ENCODE peak calls at places on chromosomes 16 and 17, in nine cellular contexts. K, S, R, Z, B, G, D, L and P are unnamed samples. For H3K4me1, the result is how much of the 10 kb centered on the place peaks cover.

GRCh38 chr17:35914354-35914753 is 16.2 kb downstream of the RDM1 start:
- DNase-seq in K (no peak), S (no peak), R (no peak), Z (no peak), B (no peak), G (no peak), D (no peak), L (no peak), P (no peak)

GRCh38 chr17:46782250-46782953 is 36.1 kb downstream of the WNT3 start:
- DNase-seq in K (no peak), S (no peak), R (no peak), Z (peak), B (no peak), G (no peak), D (peak), L (no peak), P (no peak)

GRCh38 chr16:63890723-63891122 is 1231.1 kb downstream of the CDH11 start:
- DNase-seq in K (no peak), S (no peak), R (no peak), Z (no peak), B (no peak), G (no peak), D (no peak), L (no peak), P (no peak)

GRCh38 chr16:80265624-80266306 is 275.0 kb upstream of the DYNLRB2 start:
- DNase-seq in K (no peak), S (no peak), R (no peak), Z (no peak), B (no peak), G (no peak), D (peak), L (no peak), P (no peak)

GRCh38 chr17:3695723-3696411 is at the start of gene P2RX5:
- DNase-seq in K (no peak), S (no peak), R (peak), Z (peak), B (no peak), G (no peak), D (no peak), L (peak), P (no peak)

GRCh38 chr16:81238296-81239011 is at the start of gene BCO1:
- DNase-seq in K (no peak), S (no peak), R (no peak), Z (no peak), B (no peak), G (no peak), D (peak), L (no peak), P (no peak)

GRCh38 chr17:45962221-45962972 is 36.7 kb upstream of the STH start:
- DNase-seq in K (no peak), S (no peak), R (peak), Z (no peak), B (no peak), G (no peak), D (no peak), L (no peak), P (no peak)

GRCh38 chr17:48502312-48502711 is 28.5 kb downstream of the HOXB1 start:
- DNase-seq in K (no peak), S (no peak), R (no peak), Z (no peak), B (no peak), G (no peak), D (no peak), L (no peak), P (no peak)

GRCh38 chr16:11183035-11183812 is 72.8 kb downstream of the SOCS1 start:
- DNase-seq in K (no peak), S (no peak), R (no peak), Z (peak), B (no peak), G (no peak), D (no peak), L (no peak), P (no peak)

GRCh38 chr17:72539981-72540897 is 419.4 kb downstream of the SOX9 start:
- DNase-seq in K (peak), S (no peak), R (peak), Z (no peak), B (peak), G (peak), D (peak), L (peak), P (peak)

GRCh38 chr16:73060948-73061495 is 13.1 kb upstream of the ZFHX3 start:
- DNase-seq in K (no peak), S (no peak), R (no peak), Z (no peak), B (no peak), G (no peak), D (no peak), L (no peak), P (no peak)

GRCh38 chr17:79338589-79338988 is 264.0 kb downstream of the ENGASE start:
- DNase-seq in K (no peak), S (no peak), R (no peak), Z (no peak), B (no peak), G (no peak), D (no peak), L (no peak), P (no peak)

GRCh38 chr16:30543067-30543466 is 8.4 kb upstream of the ZNF747 start:
- DNase-seq in K (no peak), S (no peak), R (no peak), Z (no peak), B (no peak), G (no peak), D (no peak), L (no peak), P (no peak)

GRCh38 chr16:64406661-64407267 is 715.1 kb downstream of the CDH11 start:
- DNase-seq in K (no peak), S (no peak), R (no peak), Z (no peak), B (no peak), G (no peak), D (peak), L (no peak), P (no peak)

GRCh38 chr16:75279277-75279676 is 27.9 kb upstream of the BCAR1 start:
- DNase-seq in K (no peak), S (no peak), R (no peak), Z (no peak), B (no peak), G (no peak), D (no peak), L (no peak), P (no peak)

GRCh38 chr17:76723812-76724211 is 2.6 kb downstream of the JMJD6 start:
- DNase-seq in K (no peak), S (no peak), R (no peak), Z (peak), B (no peak), G (no peak), D (no peak), L (no peak), P (no peak)

GRCh38 chr17:76727745-76728456 is 1.3 kb downstream of the METTL23 start:
- DNase-seq in K (no peak), S (no peak), R (no peak), Z (peak), B (no peak), G (no peak), D (no peak), L (no peak), P (no peak)

GRCh38 chr17:76726766-76727718 is at the start of gene METTL23:
- DNase-seq in K (peak), S (peak), R (peak), Z (peak), B (peak), G (peak), D (peak), L (peak), P (peak)

GRCh38 chr17:76725580-76726230 is 701 bp downstream of the JMJD6 start:
- DNase-seq in K (peak), S (no peak), R (peak), Z (peak), B (peak), G (peak), D (peak), L (peak), P (peak)

DNA sequence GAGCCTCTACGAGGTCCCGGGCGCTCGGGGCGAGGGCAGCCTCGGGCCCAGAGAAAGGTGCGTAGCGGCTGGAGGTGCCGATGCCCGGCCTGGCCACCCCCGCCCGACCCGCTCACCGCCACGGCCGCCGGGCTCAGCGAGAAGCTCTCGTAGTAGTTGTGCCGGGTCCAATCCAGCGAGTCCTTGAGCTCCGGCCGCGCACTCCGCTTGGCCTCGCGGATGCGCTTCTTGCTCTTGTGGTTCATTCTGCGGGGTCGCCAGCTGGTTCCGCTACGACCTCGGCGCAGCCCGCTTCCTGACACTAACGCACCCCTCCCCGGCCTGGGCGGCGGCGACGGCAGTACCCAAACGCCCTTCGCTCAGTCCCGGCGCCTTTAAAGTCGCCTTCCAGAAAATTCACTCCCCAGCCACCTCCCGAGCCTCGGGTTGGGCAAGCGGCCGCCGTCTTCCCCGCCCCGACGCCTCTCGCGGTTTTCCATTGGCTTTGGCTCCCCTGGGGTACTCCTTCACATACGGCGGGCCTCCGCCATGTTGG is at the start of gene JMJD6:
- DNase-seq in K (no peak), S (peak), R (peak), Z (peak), B (no peak), G (peak), D (peak), L (peak), P (peak)
- H3K4me1 ChIP-seq in K (under half), S (under half), R (under half), Z (under half), B (under half), G (half or more), D (under half), L (under half), P (half or more)

DNA sequence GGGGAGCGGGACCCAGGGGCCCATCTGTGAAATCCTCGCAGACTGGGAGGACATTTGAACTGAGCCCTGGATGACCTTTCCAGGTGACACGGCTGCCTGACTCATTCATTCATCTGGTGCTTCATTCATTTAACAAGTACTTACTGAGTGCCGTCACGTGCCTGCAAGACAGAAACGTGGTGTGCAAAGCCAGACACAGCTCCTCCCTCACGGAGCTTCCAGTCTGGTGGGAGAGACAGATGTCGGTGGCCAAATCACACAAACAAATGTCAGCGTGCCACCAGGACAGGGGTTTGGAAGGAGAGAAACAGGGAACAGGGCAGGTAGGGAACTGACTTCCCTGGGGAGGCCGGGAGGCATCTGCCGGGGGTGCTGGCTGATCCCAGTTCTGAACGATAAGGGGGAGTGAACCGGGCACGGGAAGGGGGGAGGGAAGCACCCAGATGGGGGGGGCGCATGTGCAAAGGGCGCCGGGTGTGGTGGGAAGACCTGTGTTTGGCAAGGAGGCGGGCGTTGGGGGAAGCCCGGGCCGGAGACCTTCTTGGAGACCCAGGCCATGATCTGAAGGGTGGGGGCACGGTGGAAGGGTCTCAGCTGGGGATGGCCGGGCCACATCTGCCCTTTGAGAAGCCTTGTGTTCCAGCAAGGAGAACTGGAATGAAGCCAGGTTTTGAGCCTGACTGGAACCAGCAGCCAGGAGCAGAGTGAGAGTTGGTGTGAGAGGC is 93.6 kb upstream of the CIBAR2 start:
- DNase-seq in K (no peak), S (peak), R (no peak), Z (no peak), B (no peak), G (peak), D (no peak), L (no peak), P (no peak)
- H3K4me1 ChIP-seq in K (under half), S (under half), R (under half), Z (under half), B (under half), G (half or more), D (under half), L (half or more), P (half or more)

GRCh38 chr17:42522263-42522790 is 13.7 kb upstream of the NAGLU start:
- DNase-seq in K (no peak), S (no peak), R (peak), Z (no peak), B (no peak), G (no peak), D (no peak), L (no peak), P (no peak)

GRCh38 chr17:42521036-42521435 is 15.0 kb upstream of the NAGLU start:
- DNase-seq in K (no peak), S (no peak), R (peak), Z (no peak), B (no peak), G (no peak), D (no peak), L (no peak), P (no peak)

GRCh38 chr17:42522798-42523278 is 13.2 kb upstream of the NAGLU start:
- DNase-seq in K (no peak), S (no peak), R (no peak), Z (no peak), B (no peak), G (no peak), D (no peak), L (no peak), P (no peak)

GRCh38 chr17:42520540-42520951 is 15.5 kb upstream of the NAGLU start:
- DNase-seq in K (no peak), S (no peak), R (peak), Z (no peak), B (no peak), G (no peak), D (no peak), L (no peak), P (no peak)

DNA sequence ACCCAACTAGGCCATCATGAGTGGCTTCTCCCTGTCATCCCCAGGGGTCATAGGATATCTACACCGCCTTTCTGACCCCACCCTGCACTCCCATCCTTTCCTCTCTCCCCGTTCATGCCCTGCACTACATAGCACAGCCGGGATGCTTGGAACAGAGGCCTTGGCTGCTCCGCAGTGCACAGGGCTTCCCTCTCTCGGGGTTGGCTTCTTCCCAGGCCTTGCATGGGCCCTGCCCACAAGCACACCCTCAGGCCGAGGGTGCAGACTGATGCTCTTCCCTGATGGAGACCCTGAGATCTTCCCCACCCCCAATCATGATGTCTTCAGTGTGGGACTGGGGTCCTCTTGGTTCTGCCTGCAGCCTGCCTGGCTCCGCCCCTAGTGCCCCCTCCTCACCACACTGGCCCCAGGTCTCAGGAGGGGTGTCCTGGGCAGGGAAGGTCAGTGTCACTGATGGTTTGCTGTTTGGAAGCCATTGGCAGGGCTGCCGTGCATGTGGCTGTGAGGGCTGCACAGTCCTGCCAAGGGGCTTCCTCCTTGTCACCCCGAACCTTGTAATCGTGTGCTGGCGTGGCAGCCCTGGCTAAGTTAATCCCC is 14.3 kb upstream of the NAGLU start:
- DNase-seq in K (no peak), S (no peak), R (peak), Z (no peak), B (no peak), G (no peak), D (no peak), L (no peak), P (no peak)
- H3K4me1 ChIP-seq in K (under half), S (half or more), R (under half), Z (half or more), B (under half), G (half or more), D (under half), L (half or more), P (half or more)

DNA sequence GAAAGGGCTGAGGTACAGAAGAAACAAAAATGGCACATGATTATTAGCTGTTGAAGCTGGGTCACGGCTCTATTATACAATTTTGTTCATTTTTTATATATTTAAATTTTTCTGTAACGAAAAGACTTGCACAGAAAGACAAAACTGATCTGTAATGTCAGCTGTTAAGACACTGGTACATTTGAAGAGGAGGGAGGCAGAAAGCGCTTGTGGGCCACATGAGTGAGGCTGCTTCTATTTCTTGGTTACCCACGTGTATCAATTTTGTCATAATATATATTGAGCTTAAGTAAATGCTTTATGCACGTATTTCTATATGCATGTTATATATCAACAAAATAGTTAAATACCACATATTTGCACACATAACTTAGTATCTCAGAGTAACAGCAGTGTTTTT is 151.8 kb upstream of the KCNJ18 start:
- DNase-seq in K (no peak), S (no peak), R (no peak), Z (no peak), B (no peak), G (no peak), D (no peak), L (no peak), P (no peak)
- H3K4me1 ChIP-seq in K (under half), S (under half), R (under half), Z (under half), B (under half), G (under half), D (under half), L (under half), P (under half)

DNA sequence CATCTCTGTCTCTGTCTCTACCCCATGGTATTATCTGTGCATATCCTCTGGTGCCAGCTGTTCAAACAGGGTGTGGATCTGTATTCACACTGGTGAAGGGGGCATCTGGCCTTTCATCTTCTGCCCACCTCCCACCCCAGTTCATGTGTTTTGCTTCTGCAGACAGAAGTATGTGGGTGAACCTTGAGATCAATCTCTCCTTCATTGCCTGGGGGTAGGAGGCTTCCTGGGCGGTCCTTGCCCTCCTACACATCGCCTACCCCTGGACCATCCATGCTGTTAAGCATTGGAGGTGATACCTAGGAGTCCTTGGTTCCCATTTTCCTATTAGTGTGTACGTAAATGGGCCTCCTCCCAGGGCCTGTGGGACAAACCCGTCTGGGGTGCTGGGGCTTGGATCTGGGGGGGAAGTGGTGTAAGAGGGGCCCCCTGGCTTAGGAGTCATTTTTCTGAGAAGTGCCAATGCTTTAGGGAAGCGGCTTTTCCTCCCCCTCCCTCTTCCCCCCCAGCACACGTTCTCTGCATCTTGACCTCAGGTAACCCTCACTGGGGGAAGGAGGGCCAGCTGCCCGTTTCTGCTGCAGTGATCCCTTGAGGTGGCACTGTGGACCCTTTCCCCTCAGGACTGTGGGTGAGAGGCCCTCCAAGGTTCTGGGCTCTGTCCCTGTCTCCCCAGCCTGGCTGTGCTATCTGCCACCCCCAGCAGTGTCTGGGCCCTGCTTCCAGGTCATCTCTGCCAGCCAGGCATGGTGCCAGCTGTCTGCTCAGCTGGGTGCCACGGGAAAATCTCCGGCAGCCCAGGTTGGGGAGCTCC is 21.2 kb downstream of the RARA start:
- DNase-seq in K (no peak), S (no peak), R (no peak), Z (peak), B (no peak), G (no peak), D (no peak), L (peak), P (peak)
- H3K4me1 ChIP-seq in K (half or more), S (under half), R (under half), Z (half or more), B (half or more), G (half or more), D (half or more), L (half or more), P (half or more)

GRCh38 chr17:58337600-58338453 is 9.2 kb upstream of the TSPOAP1 start:
- DNase-seq in K (peak), S (no peak), R (peak), Z (peak), B (peak), G (peak), D (peak), L (peak), P (peak)
- H3K4me1 ChIP-seq in K (half or more), S (under half), R (under half), Z (under half), B (half or more), G (under half), D (under half), L (under half), P (under half)

GRCh38 chr17:76449126-76449525 is 3.8 kb downstream of the UBE2O start:
- DNase-seq in K (no peak), S (no peak), R (peak), Z (no peak), B (no peak), G (no peak), D (no peak), L (no peak), P (no peak)
- H3K4me1 ChIP-seq in K (under half), S (under half), R (under half), Z (under half), B (under half), G (half or more), D (under half), L (half or more), P (half or more)

GRCh38 chr17:59108400-59109102 is 1.9 kb upstream of the TRIM37 start:
- DNase-seq in K (no peak), S (no peak), R (no peak), Z (no peak), B (no peak), G (no peak), D (no peak), L (no peak), P (no peak)
- H3K4me1 ChIP-seq in K (under half), S (under half), R (under half), Z (under half), B (under half), G (under half), D (under half), L (under half), P (under half)

DNA sequence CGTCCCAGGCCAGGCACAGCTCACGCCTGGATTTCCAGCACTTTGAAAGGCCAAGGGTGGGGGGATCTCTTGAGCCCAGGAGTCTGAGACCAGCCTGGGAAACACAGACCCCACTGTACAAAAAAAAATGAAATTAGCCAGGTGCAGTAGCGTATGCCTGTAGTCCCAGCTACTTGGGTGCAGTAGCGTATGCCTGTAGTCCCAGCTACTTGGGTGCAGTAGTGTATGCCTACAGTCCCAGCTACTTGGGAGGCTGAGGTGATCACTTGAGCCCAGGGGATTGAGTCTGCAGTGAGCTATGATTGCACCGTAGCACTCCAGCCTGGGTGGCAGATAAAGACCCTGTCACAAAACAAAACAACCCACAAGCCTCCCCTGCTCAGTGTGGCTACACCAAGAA is 27.0 kb upstream of the SLC25A19 start:
- DNase-seq in K (no peak), S (no peak), R (no peak), Z (no peak), B (no peak), G (no peak), D (no peak), L (no peak), P (no peak)
- H3K4me1 ChIP-seq in K (under half), S (under half), R (under half), Z (under half), B (under half), G (under half), D (under half), L (under half), P (under half)